ENCODE peak calls at places on chromosome 19, in five cellular contexts. H, Q, F, Z and N are unnamed samples.
A peak's percentile ranks its signal among the peaks of the same experiment; 100 is the strongest.

GRCh38 chr19:3968556-3969434 is 2.1 kb downstream of the DAPK3 start:
- DNase-seq in Q (peak; percentile 91), H (peak; percentile 96), F (no peak), Z (peak; percentile 97), N (peak; percentile 92)

GRCh38 chr19:55152017-55152416 is 3.0 kb upstream of the TNNT1 start:
- DNase-seq in F (no peak), H (no peak), Q (no peak), Z (no peak), N (no peak)

GRCh38 chr19:5108123-5108613 is 139.3 kb downstream of the KDM4B start:
- DNase-seq in Q (no peak), H (no peak), F (no peak), Z (no peak), N (no peak)

GRCh38 chr19:46480409-46480808 is 9.0 kb upstream of the PNMA8A start:
- DNase-seq in F (no peak), Q (no peak), H (peak; percentile 50), Z (no peak), N (no peak)

GRCh38 chr19:18897108-18898029 is 1.4 kb upstream of the CERS1 start:
- DNase-seq in Z (no peak), F (no peak), Q (no peak), H (no peak), N (no peak)

GRCh38 chr19:10390652-10391286 is 10.4 kb upstream of the TYK2 start:
- DNase-seq in F (peak; percentile 58), Q (peak; percentile 87), Z (peak; percentile 68), H (peak; percentile 76), N (peak; percentile 75)

GRCh38 chr19:3154957-3155736 is 19.3 kb downstream of the GNA15 start:
- DNase-seq in H (peak; percentile 92), F (peak; percentile 76), Z (no peak), Q (peak; percentile 94), N (peak; percentile 57)

GRCh38 chr19:4449022-4449825 is 8.4 kb downstream of the UBXN6 start:
- DNase-seq in Z (no peak), H (peak; percentile 80), Q (peak; percentile 98), F (no peak), N (peak; percentile 89)

GRCh38 chr19:14678199-14678598 is 3.6 kb upstream of the ADGRE3 start:
- DNase-seq in H (no peak), Z (no peak), F (no peak), Q (no peak), N (no peak)

GRCh38 chr19:33559996-33560395 is 38.4 kb upstream of the PEPD start:
- DNase-seq in F (no peak), Q (no peak), Z (no peak), H (no peak), N (no peak)

GRCh38 chr19:50490991-50491472 is 14.4 kb upstream of the GARIN5A start:
- DNase-seq in H (no peak), F (no peak), Q (no peak), Z (no peak), N (no peak)
- H3K9me3 ChIP-seq in H (no peaks in the 10 kb centered on the region), F (no peaks in the 10 kb centered on the region), Q (no peaks in the 10 kb centered on the region), Z (peaks cover 19% of the 10 kb centered on the region), N (no peaks in the 10 kb centered on the region)

GRCh38 chr19:21688464-21688863 is 78.9 kb downstream of the ZNF100 start:
- DNase-seq in H (no peak), Z (no peak), F (no peak), Q (no peak), N (no peak)

GRCh38 chr19:21694171-21694906 is 73.0 kb downstream of the ZNF100 start:
- DNase-seq in F (no peak), Q (no peak), Z (no peak), H (no peak), N (no peak)

GRCh38 chr19:21693399-21693798 is 74.0 kb downstream of the ZNF100 start:
- DNase-seq in F (no peak), H (no peak), Q (no peak), Z (no peak), N (no peak)

GRCh38 chr19:21697171-21697570 is 70.2 kb downstream of the ZNF100 start:
- DNase-seq in H (no peak), Z (no peak), Q (no peak), F (no peak), N (no peak)

GRCh38 chr19:21691656-21692055 is 75.7 kb downstream of the ZNF100 start:
- DNase-seq in Q (peak; percentile 63), F (no peak), Z (no peak), H (peak; percentile 15), N (no peak)
- H3K9me3 ChIP-seq in Q (no peaks in the 10 kb centered on the region), F (no peaks in the 10 kb centered on the region), Z (no peaks in the 10 kb centered on the region), H (no peaks in the 10 kb centered on the region), N (no peaks in the 10 kb centered on the region)

DNA sequence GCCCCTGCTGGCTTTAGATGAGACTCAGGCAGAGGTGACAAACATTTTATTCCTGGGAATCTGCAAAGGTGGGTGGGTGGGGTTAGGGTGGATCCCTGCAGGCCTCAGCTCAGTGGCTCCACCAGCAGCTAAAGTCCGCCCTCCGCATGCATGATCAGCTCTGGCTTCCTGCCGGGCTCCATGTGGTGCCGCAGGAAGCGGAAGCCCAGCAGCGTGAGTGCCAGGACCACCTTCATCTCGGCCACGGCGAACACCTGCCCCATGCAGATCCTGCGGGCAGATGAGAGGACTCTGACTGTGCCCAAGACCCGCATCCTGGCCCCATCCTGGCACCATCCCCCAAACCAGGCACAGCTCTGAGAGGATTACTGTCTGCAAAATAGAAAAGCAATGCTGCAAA is 26.3 kb downstream of the CYP4F2 start:
- DNase-seq in Z (no peak), F (peak; percentile 2), Q (no peak), H (no peak), N (no peak)
- H3K9me3 ChIP-seq in Z (no peaks in the 10 kb centered on the region), F (no peaks in the 10 kb centered on the region), Q (no peaks in the 10 kb centered on the region), H (no peaks in the 10 kb centered on the region), N (no peaks in the 10 kb centered on the region)

GRCh38 chr19:22140356-22140755 is 56.4 kb downstream of the ZNF676 start:
- DNase-seq in F (no peak), Z (no peak), H (no peak), Q (no peak), N (no peak)
- H3K9me3 ChIP-seq in F (peaks cover 44% of the 10 kb centered on the region), Z (peaks cover 15% of the 10 kb centered on the region), H (peaks cover 15% of the 10 kb centered on the region), Q (no peaks in the 10 kb centered on the region), N (no peaks in the 10 kb centered on the region)

GRCh38 chr19:27891411-27891810 is 1321.5 kb downstream of the UQCRFS1 start:
- DNase-seq in H (no peak), Q (no peak), Z (no peak), F (no peak), N (no peak)

GRCh38 chr19:27890696-27891095 is 1322.3 kb downstream of the UQCRFS1 start:
- DNase-seq in H (no peak), Q (no peak), Z (no peak), F (no peak), N (no peak)

GRCh38 chr19:27890206-27890605 is 1322.7 kb downstream of the UQCRFS1 start:
- DNase-seq in Z (no peak), Q (no peak), H (no peak), F (no peak), N (no peak)

GRCh38 chr19:27894906-27895754 is 1317.8 kb downstream of the UQCRFS1 start:
- DNase-seq in F (no peak), Q (no peak), Z (no peak), H (no peak), N (no peak)

DNA sequence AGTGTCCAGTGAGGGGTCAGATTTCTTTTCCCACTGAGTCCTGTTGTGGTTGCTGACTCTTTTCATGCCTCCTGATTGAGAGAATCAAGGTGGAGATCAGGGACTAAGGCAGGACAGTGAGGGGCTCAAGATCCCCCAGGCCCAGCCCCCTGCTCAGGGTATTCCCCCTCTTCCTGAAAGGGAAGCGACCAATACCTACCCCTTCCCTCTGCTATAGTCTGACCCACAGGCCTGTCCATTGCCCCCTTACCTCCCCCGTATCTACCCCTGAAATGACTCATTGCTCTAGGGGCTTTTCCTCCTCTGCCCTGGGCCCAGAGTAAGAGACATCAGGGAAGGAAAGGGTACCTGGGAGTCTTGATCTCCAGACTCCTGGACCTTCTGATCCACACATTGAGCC is 1320.5 kb downstream of the UQCRFS1 start:
- DNase-seq in Z (no peak), Q (no peak), H (no peak), F (no peak), N (no peak)
- H3K9me3 ChIP-seq in Z (no peaks in the 10 kb centered on the region), Q (no peaks in the 10 kb centered on the region), H (no peaks in the 10 kb centered on the region), F (peaks cover 6% of the 10 kb centered on the region), N (no peaks in the 10 kb centered on the region)

GRCh38 chr19:52028027-52028779 is at the start of gene ZNF614:
- DNase-seq in Q (peak; percentile 96), F (peak; percentile 78), H (peak; percentile 90), Z (peak; percentile 79), N (peak; percentile 85)
- H3K9me3 ChIP-seq in Q (peaks cover 6% of the 10 kb centered on the region), F (peaks cover 65% of the 10 kb centered on the region), H (peaks cover 10% of the 10 kb centered on the region), Z (peaks cover 80% of the 10 kb centered on the region), N (no peaks in the 10 kb centered on the region)